ENCODE peak calls at places on chromosomes 1 and 21, in ten cellular contexts. N is psoas muscle, S is endothelial cell of umbilical vein, T is cardiac muscle cell, G is glutamatergic neuron, W is fibroblast of mammary gland, P is GM12864, V is HFF-Myc, B is astrocyte, A is natural killer cell. X is an unnamed sample.
A peak's percentile ranks its signal among the peaks of the same experiment; 100 is the strongest.

GRCh38 chr1:6157528-6158174 is 22.5 kb downstream of the CHD5 start:
- DNase-seq in T (no peak), A (no peak), G (no peak), W (peak; percentile 36), S (no peak), P (no peak), B (peak; percentile 46), V (no peak), N (no peak), X (no peak)

GRCh38 chr1:90045853-90046563 is 51.1 kb downstream of the ZNF326 start:
- DNase-seq in G (peak; percentile 54), N (no peak), P (no peak), S (peak; percentile 35), W (peak; percentile 16), T (peak; percentile 29), A (no peak), V (no peak), B (no peak), X (no peak)

GRCh38 chr1:201122321-201123017 is 4.5 kb downstream of the ASCL5 start:
- DNase-seq in N (no peak), V (no peak), P (no peak), B (no peak), T (no peak), A (no peak), S (no peak), G (no peak), W (no peak), X (no peak)

GRCh38 chr1:3009556-3009955 is 11.7 kb upstream of the ACTRT2 start:
- DNase-seq in B (no peak), V (no peak), P (no peak), T (no peak), G (no peak), A (no peak), W (no peak), S (no peak), N (no peak), X (no peak)

GRCh38 chr21:45994086-45994661 is 12.6 kb downstream of the COL6A1 start:
- DNase-seq in T (no peak), G (peak; percentile 13), V (no peak), W (peak; percentile 78), P (no peak), N (peak; percentile 16), B (no peak), S (no peak), A (no peak), X (peak; percentile 9)

GRCh38 chr1:205375816-205376545 is 19.3 kb upstream of the KLHDC8A start:
- DNase-seq in T (peak; percentile 63), W (peak; percentile 68), S (no peak), V (no peak), N (no peak), B (no peak), G (no peak), A (no peak), P (no peak), X (no peak)

GRCh38 chr1:172642970-172643369 is 15.9 kb upstream of the FASLG start:
- DNase-seq in N (no peak), B (no peak), W (peak; percentile 25), T (no peak), G (no peak), A (no peak), V (no peak), P (no peak), S (peak; percentile 74), X (no peak)

GRCh38 chr1:150511551-150511950 is 3.6 kb downstream of the ECM1 start:
- DNase-seq in G (no peak), S (no peak), B (no peak), P (no peak), W (no peak), A (no peak), N (no peak), T (no peak), V (no peak), X (no peak)

GRCh38 chr1:9927259-9927658 is 15.9 kb downstream of the LZIC start:
- DNase-seq in N (no peak), V (no peak), B (no peak), G (no peak), P (no peak), S (no peak), W (no peak), A (no peak), T (no peak), X (no peak)

GRCh38 chr1:65174585-65174984 is 26.6 kb downstream of the AK4 start:
- DNase-seq in B (peak; percentile 98), A (no peak), T (peak; percentile 99), G (no peak), V (peak; percentile 90), N (peak; percentile 69), S (no peak), P (peak; percentile 50), W (peak; percentile 99), X (no peak)

GRCh38 chr1:180270767-180271639 is 40.9 kb downstream of the LHX4 start:
- DNase-seq in S (no peak), G (no peak), T (peak; percentile 89), A (no peak), P (no peak), V (no peak), B (peak; percentile 81), N (no peak), W (peak; percentile 63), X (no peak)

GRCh38 chr1:66261370-66261769 is 272.6 kb upstream of the SGIP1 start:
- DNase-seq in B (no peak), W (no peak), G (no peak), N (no peak), S (no peak), T (peak; percentile 66), V (no peak), P (no peak), A (no peak), X (no peak)

DNA sequence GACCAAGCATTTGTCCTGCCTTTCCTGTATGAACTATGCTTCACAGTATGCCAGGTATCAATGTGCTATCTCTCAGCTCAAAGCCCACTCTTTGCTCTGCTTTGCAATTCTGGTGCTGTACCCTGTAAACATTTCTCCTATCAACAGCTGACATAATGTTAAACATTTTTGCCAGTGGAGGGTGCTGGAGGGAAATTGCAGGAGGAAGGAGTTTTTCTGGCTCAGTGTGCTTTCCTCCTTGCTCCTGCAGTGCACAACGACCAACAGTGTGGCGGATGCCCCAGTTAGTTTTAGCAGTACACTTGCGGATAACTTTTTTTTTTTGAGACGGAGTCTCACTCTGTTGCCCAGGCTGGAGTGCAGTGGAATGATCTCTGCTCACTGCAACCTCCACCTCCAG is 67.1 kb upstream of the PTGFRN start:
- DNase-seq in W (peak; percentile 21), B (no peak), P (no peak), T (peak; percentile 41), A (no peak), N (no peak), V (no peak), G (no peak), S (peak; percentile 20), X (no peak)
- TF ChIP-seq CTCF in W (peak; percentile 32), B (peak; percentile 15), P (no peak), T (peak; percentile 22), A (no peak), N (no peak), V (peak; percentile 18), G (no peak), S (no peak), X (no peak)

GRCh38 chr1:19872190-19872589 is 10.0 kb upstream of the OTUD3 start:
- DNase-seq in A (no peak), B (no peak), G (no peak), V (no peak), S (no peak), P (no peak), T (no peak), N (no peak), W (no peak), X (no peak)
- TF ChIP-seq CTCF in A (no peak), B (no peak), G (no peak), V (peak; percentile 4), S (no peak), P (no peak), T (no peak), N (no peak), W (peak; percentile 3), X (no peak)

GRCh38 chr1:233722212-233722979 is 108.5 kb downstream of the KCNK1 start:
- DNase-seq in S (no peak), W (no peak), N (no peak), P (no peak), B (no peak), A (no peak), T (no peak), V (no peak), G (no peak), X (no peak)

GRCh38 chr1:233721003-233721595 is 107.2 kb downstream of the KCNK1 start:
- DNase-seq in B (no peak), A (no peak), G (no peak), W (no peak), N (no peak), P (no peak), S (no peak), T (no peak), V (no peak), X (no peak)

GRCh38 chr1:233723387-233723786 is 109.5 kb downstream of the KCNK1 start:
- DNase-seq in W (no peak), B (no peak), A (no peak), P (no peak), V (no peak), N (no peak), G (no peak), S (no peak), T (no peak), X (no peak)

GRCh38 chr1:233730380-233730779 is 116.5 kb downstream of the KCNK1 start:
- DNase-seq in T (no peak), A (no peak), P (no peak), W (no peak), N (no peak), B (no peak), V (no peak), S (no peak), G (no peak), X (no peak)

DNA sequence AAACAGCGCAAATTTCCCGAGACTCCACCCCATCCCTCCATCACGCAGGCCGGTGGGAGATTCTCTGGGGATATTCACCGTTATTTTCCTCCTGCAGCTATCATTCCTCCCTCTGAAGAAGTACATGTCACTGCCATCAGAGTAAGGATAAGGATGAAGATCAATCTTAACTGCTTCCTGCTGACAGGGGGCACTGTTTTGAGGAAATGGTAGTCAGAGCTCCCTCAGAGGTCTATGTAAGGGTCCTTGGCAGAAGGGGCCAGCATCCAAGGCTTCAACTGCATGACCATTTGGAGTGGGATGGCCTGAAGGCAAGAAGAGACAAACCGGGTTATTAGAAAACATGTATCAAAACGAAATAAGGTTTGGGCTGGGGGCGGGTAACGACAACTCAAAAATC is 111.5 kb downstream of the KCNK1 start:
- DNase-seq in V (no peak), T (no peak), A (no peak), N (no peak), P (no peak), B (no peak), W (no peak), S (no peak), G (no peak), X (no peak)
- TF ChIP-seq CTCF in V (no peak), T (no peak), A (no peak), N (no peak), P (no peak), B (no peak), W (no peak), S (no peak), G (no peak), X (no peak)

DNA sequence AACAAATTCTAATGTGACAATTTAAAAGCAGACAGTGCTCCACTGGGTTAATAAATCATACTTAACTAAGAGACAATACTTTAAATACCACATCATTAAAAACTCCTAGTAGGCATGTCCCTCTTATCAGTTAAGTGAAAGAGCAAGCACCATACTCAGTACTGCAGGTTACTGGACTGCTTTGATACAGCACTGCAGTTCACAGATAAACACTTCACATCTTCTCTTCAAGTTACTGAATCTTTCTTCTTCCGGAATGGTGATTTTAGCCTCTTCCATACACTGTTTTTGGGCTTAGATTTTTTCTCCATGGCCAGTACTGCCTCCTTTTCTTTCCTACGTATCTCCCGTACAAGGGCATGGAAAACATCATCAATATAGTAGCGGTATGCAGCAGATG is 11.0 kb downstream of the RIT1 start:
- DNase-seq in B (no peak), G (no peak), P (no peak), V (no peak), A (no peak), S (no peak), W (no peak), T (no peak), N (no peak), X (no peak)
- TF ChIP-seq CTCF in B (no peak), G (no peak), P (no peak), V (no peak), A (no peak), S (no peak), W (no peak), T (no peak), N (no peak), X (no peak)

X was measured in mesothelial cell of epicardium.